ENCODE peak calls at places on chromosomes 4 and X, in seven cellular contexts. E is neural progenitor cell, Y is mammary epithelial cell, S is H1, K is mesenchymal stem cell, R is IMR-90, Q is PC-3. X is an unnamed sample. For H3K36me3, the result is how much of the 10 kb centered on the place peaks cover.

GRCh38 chrX:11059923-11060322 is 51.2 kb upstream of the HCCS start:
- DNase-seq in E (no peak), Y (peak), S (no peak), K (peak), R (peak), Q (peak), X (peak)

GRCh38 chr4:43316813-43317212 is 424.3 kb downstream of the GRXCR1 start:
- DNase-seq in E (no peak), Y (peak), S (no peak), K (no peak), R (peak), Q (peak), X (peak)

GRCh38 chr4:6806924-6807676 is 24.6 kb downstream of the KIAA0232 start:
- DNase-seq in E (no peak), Y (no peak), S (no peak), K (peak), R (peak), Q (no peak), X (no peak)

GRCh38 chr4:163087805-163088204 is 78.9 kb downstream of the NAF1 start:
- DNase-seq in E (no peak), Y (no peak), S (no peak), K (no peak), R (no peak), Q (peak), X (no peak)

GRCh38 chr4:13348216-13348615 is 135.9 kb downstream of the RAB28 start:
- DNase-seq in E (no peak), Y (no peak), S (no peak), K (peak), R (no peak), Q (no peak), X (no peak)

GRCh38 chr4:175419120-175419774 is 392.8 kb downstream of the GPM6A start:
- DNase-seq in E (no peak), Y (peak), S (no peak), K (peak), R (peak), Q (peak), X (peak)

GRCh38 chr4:53614616-53615015 is 23.3 kb upstream of the LNX1 start:
- DNase-seq in E (peak), Y (no peak), S (no peak), K (no peak), R (no peak), Q (peak), X (no peak)

GRCh38 chrX:92232182-92232581 is 453.0 kb downstream of the PCDH11X start:
- DNase-seq in E (peak), Y (no peak), S (no peak), K (no peak), R (peak), Q (peak), X (no peak)

GRCh38 chr4:158715787-158716186 is 7.4 kb downstream of the PPID start:
- DNase-seq in E (no peak), Y (no peak), S (no peak), K (no peak), R (no peak), Q (no peak), X (no peak)
- H3K36me3 ChIP-seq in E (under half), Y (under half), S (under half), K (under half), R (under half), Q (under half), X (half or more)

DNA sequence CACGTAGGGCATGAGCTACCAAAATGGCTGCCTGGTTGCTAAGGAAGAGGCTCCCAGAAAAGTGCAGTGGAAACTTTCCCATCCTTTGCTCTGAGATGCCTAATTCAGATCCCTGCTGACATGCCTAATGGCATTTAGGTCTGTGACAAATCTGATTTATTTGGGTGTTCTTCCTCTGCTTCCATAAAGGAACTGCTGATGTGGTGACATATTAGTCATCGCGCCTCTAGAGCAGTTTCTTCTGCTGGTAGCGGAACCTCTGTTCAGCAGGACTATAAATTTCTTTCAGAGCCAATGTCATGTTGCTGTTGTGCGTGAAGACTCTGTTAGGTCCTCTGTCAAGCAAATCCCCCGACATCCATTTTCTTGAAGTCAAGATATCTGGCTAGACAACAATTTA is 310.0 kb downstream of the PDHA2 start:
- DNase-seq in E (no peak), Y (no peak), S (no peak), K (peak), R (no peak), Q (no peak), X (no peak)
- H3K4me2 ChIP-seq in E (no peak), Y (no peak), S (no peak), K (no peak), R (no peak), Q (no peak), X (no peak)

GRCh38 chr4:56464581-56464980 is 2.8 kb upstream of the SRP72 start:
- DNase-seq in E (no peak), Y (no peak), S (no peak), K (no peak), R (no peak), Q (no peak), X (no peak)

GRCh38 chr4:56466910-56467283 is 520 bp upstream of the SRP72 start:
- DNase-seq in E (peak), Y (no peak), S (no peak), K (no peak), R (no peak), Q (peak), X (no peak)

GRCh38 chr4:56463711-56464110 is 3.7 kb upstream of the SRP72 start:
- DNase-seq in E (no peak), Y (no peak), S (no peak), K (no peak), R (no peak), Q (no peak), X (no peak)

GRCh38 chr4:56467284-56468096 is at the start of gene SRP72:
- DNase-seq in E (peak), Y (peak), S (peak), K (peak), R (peak), Q (peak), X (peak)

DNA sequence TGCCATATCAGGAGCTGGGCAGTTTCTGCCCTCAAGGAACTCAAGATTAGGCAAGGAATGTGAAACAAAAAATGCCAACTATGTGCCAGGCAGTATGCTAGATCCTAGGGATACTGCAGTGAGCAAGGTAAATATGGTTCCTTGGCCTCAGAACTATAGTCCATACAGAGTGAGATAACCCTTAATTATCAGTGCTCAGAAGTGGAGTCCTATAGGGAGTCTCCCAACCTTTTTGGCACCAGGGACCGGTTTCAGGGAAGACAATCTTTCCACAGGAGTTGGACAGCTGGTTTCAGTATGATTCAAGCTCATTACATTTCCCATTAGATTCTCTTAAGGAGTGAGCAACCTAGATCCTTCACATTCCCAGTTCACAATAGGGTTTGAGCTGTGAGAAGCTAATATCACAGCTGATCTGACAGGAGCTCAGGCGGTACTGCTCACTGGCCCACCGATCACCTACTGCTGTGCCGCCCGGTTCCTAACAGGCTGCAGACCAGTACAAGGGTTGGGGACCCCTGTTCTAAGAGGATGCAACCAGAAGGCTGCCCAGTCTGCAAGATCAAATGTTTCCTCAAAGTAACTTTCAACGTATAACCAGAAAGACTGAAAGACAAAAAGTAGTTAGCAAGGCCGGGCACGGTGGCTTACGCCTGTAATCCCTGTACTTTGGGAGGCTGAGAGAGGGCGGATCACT is 1.7 kb upstream of the SRP72 start:
- DNase-seq in E (peak), Y (peak), S (no peak), K (peak), R (peak), Q (peak), X (peak)
- H3K9ac ChIP-seq in E (peak), Y (peak), S (no peak), K (peak), R (peak), Q (peak), X (peak)

GRCh38 chr4:1899149-1900086 is 28.2 kb downstream of the NSD2 start:
- DNase-seq in E (peak), Y (peak), S (peak), K (peak), R (peak), Q (peak), X (peak)

GRCh38 chr4:1900087-1900433 is 28.9 kb downstream of the NSD2 start:
- DNase-seq in E (no peak), Y (no peak), S (no peak), K (no peak), R (no peak), Q (no peak), X (no peak)

GRCh38 chr4:1902243-1902642 is 31.1 kb downstream of the NSD2 start:
- DNase-seq in E (no peak), Y (no peak), S (no peak), K (no peak), R (no peak), Q (no peak), X (no peak)

GRCh38 chr4:1901127-1901526 is 29.9 kb downstream of the NSD2 start:
- DNase-seq in E (no peak), Y (no peak), S (no peak), K (no peak), R (no peak), Q (no peak), X (no peak)

DNA sequence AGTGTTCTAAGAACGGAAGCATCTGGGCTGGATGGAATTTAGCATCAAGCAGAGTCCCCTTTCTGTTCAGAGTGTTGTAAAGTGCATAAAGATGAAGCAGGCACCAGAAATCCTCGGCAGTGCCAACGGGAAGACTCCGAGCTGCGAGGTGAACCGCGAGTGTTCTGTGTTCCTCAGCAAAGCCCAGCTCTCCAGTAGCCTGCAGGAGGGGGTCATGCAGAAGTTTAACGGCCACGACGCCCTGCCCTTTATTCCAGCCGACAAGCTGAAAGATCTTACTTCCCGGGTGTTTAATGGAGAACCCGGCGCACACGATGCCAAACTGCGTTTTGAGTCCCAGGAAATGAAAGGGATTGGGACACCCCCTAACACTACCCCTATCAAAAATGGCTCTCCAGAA is 29.4 kb downstream of the NSD2 start:
- DNase-seq in E (no peak), Y (no peak), S (no peak), K (no peak), R (no peak), Q (no peak), X (no peak)
- H3K36me3 ChIP-seq in E (under half), Y (under half), S (under half), K (under half), R (under half), Q (under half), X (under half)

DNA sequence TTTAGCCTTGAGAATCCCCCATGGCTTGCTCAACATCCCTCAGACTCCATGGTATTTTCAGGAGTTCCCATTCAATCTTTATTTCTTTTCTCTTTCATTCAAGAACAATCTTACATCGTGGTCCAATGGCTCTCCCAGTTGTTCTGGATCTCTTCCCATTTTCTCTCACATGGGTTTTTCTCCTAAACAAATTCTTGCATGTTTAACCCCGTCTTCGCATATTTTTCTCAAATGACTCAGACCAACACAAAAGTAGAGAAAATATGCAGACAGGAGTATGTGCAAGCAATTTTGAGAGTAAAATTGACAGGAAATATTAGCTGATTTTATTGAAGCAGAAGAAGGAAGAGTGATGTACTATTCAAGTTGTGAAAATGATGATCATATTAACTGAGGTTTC is 396.4 kb upstream of the TRAM1L1 start:
- DNase-seq in E (no peak), Y (peak), S (no peak), K (peak), R (peak), Q (no peak), X (peak)
- H3K4me2 ChIP-seq in E (no peak), Y (no peak), S (no peak), K (no peak), R (no peak), Q (no peak), X (peak)

DNA sequence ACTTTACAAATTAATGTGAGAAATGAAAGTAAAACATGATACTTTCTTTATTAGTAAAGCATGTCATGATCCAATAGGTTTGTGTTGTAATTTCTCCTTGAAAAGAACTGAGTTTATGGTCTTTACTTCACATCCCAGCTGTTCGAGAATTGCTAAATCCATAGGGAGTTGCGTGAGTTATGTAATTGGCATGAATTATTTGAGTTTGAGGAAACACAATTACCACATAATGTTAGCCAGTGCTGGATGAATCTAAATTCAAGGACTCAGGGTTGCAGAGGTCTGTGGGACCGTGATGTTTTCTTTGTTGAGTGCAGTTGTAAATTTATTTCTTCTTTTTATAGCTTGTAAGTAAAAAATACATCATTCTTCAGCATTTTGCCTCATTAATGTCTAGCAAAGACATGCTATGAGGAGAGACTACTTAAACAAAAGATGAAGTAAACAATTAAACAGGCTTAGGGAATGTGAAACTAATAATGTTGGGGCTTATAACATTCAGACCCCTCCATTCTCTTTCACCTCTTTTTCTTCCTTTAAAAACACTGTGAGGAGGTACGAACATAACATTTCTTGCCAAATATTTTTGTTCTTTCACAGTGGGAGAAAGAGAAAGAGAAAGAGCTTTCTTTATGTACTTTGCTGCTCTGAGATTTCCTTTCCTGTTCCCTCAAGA is 159.7 kb upstream of the ANK2 start:
- DNase-seq in E (no peak), Y (no peak), S (no peak), K (peak), R (peak), Q (no peak), X (peak)
- H3K9ac ChIP-seq in E (no peak), Y (no peak), S (no peak), K (peak), R (no peak), Q (no peak), X (no peak)

DNA sequence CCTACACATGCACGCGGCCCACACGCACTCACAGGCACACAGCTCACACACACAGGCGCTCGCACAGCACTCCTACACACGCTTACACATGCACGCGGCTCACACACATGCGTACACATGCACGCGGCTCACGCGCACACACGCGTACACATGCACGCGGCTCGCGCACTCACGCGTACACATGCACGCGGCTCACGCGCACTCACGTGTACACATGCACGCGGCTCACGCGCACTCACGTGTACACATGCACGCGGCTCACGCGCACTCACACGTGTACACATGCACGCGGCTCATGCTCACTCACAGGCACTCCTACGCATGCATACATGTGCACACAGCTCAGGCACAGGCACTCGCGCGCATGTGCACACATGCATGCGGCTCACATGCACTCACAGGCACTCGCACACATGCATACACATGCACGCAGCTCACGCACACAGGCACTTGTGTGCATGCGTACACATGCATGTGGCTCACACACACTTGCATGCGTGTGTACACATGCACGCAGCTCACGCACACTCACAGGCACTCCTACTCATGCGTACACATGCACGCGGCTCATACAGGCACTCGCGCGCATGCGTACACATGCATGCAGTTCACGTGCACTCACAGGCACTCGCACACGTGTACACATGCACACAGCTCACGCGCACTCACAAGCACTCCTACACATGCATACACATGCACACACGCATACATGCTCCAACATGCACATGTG is 44.9 kb downstream of the GAK start:
- DNase-seq in E (no peak), Y (no peak), S (no peak), K (no peak), R (no peak), Q (no peak), X (no peak)
- H3K36me3 ChIP-seq in E (under half), Y (under half), S (under half), K (half or more), R (half or more), Q (under half), X (under half)

GRCh38 chrX:28487818-28488217 is 99.4 kb upstream of the IL1RAPL1 start:
- DNase-seq in E (no peak), Y (no peak), S (no peak), K (no peak), R (no peak), Q (no peak), X (no peak)
- H3K4me2 ChIP-seq in E (no peak), Y (no peak), S (no peak), K (no peak), R (no peak), Q (no peak), X (no peak)

DNA sequence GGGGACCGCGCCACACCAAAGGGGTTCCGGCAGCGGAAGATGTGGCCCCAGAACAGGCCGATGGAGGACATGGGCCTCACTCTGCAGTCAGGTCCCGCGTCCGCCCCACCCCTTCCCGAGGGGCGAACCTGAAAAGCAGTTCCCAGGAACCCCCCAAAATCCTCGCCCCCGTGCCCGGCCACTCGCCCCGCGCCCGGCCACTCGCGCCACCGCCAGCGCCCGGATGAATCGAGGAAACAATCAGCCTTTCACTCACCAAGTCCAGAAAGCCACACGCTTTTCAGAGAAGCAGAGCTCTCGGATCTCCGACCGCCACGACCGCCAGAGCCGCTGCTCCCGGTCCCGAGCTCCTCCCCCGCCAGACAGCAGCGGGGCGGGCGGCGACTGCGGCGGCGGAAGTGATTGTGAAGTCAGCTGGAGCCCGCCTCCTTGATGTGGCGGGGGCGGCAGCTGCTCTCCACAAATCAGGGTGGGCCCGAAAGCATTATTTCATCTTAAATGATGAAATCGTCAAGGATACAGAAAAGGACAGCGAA is at the start of gene PJA1:
- DNase-seq in E (peak), Y (peak), S (peak), K (peak), R (peak), Q (peak), X (peak)
- H3K9ac ChIP-seq in E (peak), Y (peak), S (no peak), K (peak), R (peak), Q (peak), X (peak)

X was measured in astrocyte.